ENCODE peak calls at places on chromosome 16, in nine cellular contexts. J is activated CD8-positive, alpha-beta memory T cell treated with anti-CD3 and anti-CD28 coated beads, Interleukin-2, amount 10 ng/mL, durations not matched to agents 7 days and 5 days; X is T-helper 9 cell; L is ovary; F is HFF-Myc; T is NCI-H187 treated with DMSO at 0.1 percent for 48 hours; N is GM12865; Z is NCI-H748 treated with DMSO at 0.1 percent for 48 hours; G is natural killer cell. A is an unnamed sample.

GRCh38 chr16:64590516-64590915 is 531.3 kb downstream of the CDH11 start:
- DNase-seq in J (no peak), X (no peak), L (no peak), F (no peak), T (no peak), N (no peak), Z (no peak), G (no peak), A (no peak)

GRCh38 chr16:75114179-75114945 is 2.2 kb downstream of the LDHD start:
- DNase-seq in J (no peak), X (no peak), L (peak; percentile 42), F (no peak), T (no peak), N (no peak), Z (no peak), G (no peak), A (no peak)

GRCh38 chr16:67528222-67528869 is at the start of gene RIPOR1:
- DNase-seq in J (no peak), X (peak; percentile 50), L (peak; percentile 75), F (no peak), T (no peak), N (no peak), Z (no peak), G (peak; percentile 32), A (no peak)

GRCh38 chr16:13138528-13138927 is 237.1 kb downstream of the SHISA9 start:
- DNase-seq in J (no peak), X (no peak), L (no peak), F (no peak), T (no peak), N (no peak), Z (no peak), G (no peak), A (no peak)

GRCh38 chr16:58462997-58463891 is 36.7 kb upstream of the NDRG4 start:
- DNase-seq in J (no peak), X (no peak), L (no peak), F (no peak), T (no peak), N (no peak), Z (no peak), G (peak; percentile 21), A (no peak)

GRCh38 chr16:34078697-34079096 is 619.3 kb downstream of the TP53TG3F start:
- DNase-seq in J (no peak), X (no peak), L (no peak), F (peak; percentile 0), T (no peak), N (peak; percentile 18), Z (no peak), G (no peak), A (peak; percentile 12)

GRCh38 chr16:75116081-75116910 is at the start of gene LDHD:
- DNase-seq in J (no peak), X (no peak), L (peak; percentile 84), F (no peak), T (no peak), N (no peak), Z (no peak), G (no peak), A (no peak)

GRCh38 chr16:19213885-19214284 is 45.8 kb downstream of the SYT17 start:
- DNase-seq in J (no peak), X (no peak), L (no peak), F (no peak), T (no peak), N (no peak), Z (no peak), G (no peak), A (no peak)

GRCh38 chr16:12111223-12111622 is 134.7 kb downstream of the SNX29 start:
- DNase-seq in J (no peak), X (no peak), L (no peak), F (no peak), T (no peak), N (no peak), Z (no peak), G (no peak), A (no peak)

GRCh38 chr16:59973966-59974365 is 1239.8 kb upstream of the GOT2 start:
- DNase-seq in J (no peak), X (no peak), L (no peak), F (no peak), T (no peak), N (no peak), Z (no peak), G (no peak), A (no peak)

GRCh38 chr16:3256876-3257465 is 538 bp upstream of the MEFV start:
- DNase-seq in J (no peak), X (no peak), L (no peak), F (no peak), T (no peak), N (no peak), Z (no peak), G (no peak), A (no peak)

GRCh38 chr16:29310852-29311314 is 95.6 kb downstream of the NPIPB11 start:
- DNase-seq in J (no peak), X (no peak), L (peak; percentile 83), F (no peak), T (no peak), N (no peak), Z (no peak), G (no peak), A (no peak)

GRCh38 chr16:89248196-89249005 is 30.9 kb downstream of the ZNF778 start:
- DNase-seq in J (no peak), X (no peak), L (peak; percentile 55), F (no peak), T (no peak), N (no peak), Z (no peak), G (no peak), A (no peak)

GRCh38 chr16:77191259-77191969 is 424 bp downstream of the MON1B start:
- DNase-seq in J (peak; percentile 65), X (peak; percentile 19), L (peak; percentile 56), F (no peak), T (no peak), N (peak; percentile 68), Z (no peak), G (no peak), A (no peak)

GRCh38 chr16:85699224-85699558 is 10.4 kb upstream of the GINS2 start:
- DNase-seq in J (no peak), X (no peak), L (no peak), F (no peak), T (no peak), N (no peak), Z (no peak), G (no peak), A (no peak)

GRCh38 chr16:2720719-2721633 is 952 bp upstream of the PRSS27 start:
- DNase-seq in J (peak; percentile 93), X (peak; percentile 76), L (peak; percentile 89), F (peak; percentile 27), T (peak; percentile 67), N (peak; percentile 94), Z (peak; percentile 47), G (peak; percentile 79), A (peak; percentile 18)

GRCh38 chr16:9098377-9099090 is 7.1 kb downstream of the HAPSTR1 start:
- DNase-seq in J (peak; percentile 18), X (no peak), L (no peak), F (no peak), T (no peak), N (no peak), Z (no peak), G (no peak), A (no peak)

A was measured in brain pericyte.